ENCODE peak calls at places on chromosomes 7 and 10, in six cellular contexts. One of them, this sample, is unnamed. For H3K27me3, the result is how much of the 10 kb centered on the place peaks cover.

GRCh38 chr7:130118801-130119200 is 48.5 kb downstream of the KLHDC10 start:
- DNase-seq in adrenal gland: no peak
- DNase-seq in gastrocnemius medialis: no peak
- DNase-seq in endothelial cell of umbilical vein: no peak
- DNase-seq in ovary: no peak
- DNase-seq in tibial nerve: no peak
- DNase-seq in this sample: no peak

GRCh38 chr10:31819393-31819820 is 109.2 kb downstream of the ARHGAP12 start:
- DNase-seq in adrenal gland: no peak
- DNase-seq in gastrocnemius medialis: peak
- DNase-seq in endothelial cell of umbilical vein: no peak
- DNase-seq in ovary: no peak
- DNase-seq in tibial nerve: peak
- DNase-seq in this sample: peak

GRCh38 chr10:103668351-103669242 is 175.1 kb downstream of the NEURL1 start:
- DNase-seq in adrenal gland: peak
- DNase-seq in gastrocnemius medialis: no peak
- DNase-seq in endothelial cell of umbilical vein: peak
- DNase-seq in ovary: peak
- DNase-seq in tibial nerve: peak
- DNase-seq in this sample: peak

GRCh38 chr7:69695998-69696657 is 97.9 kb downstream of the AUTS2 start:
- DNase-seq in adrenal gland: no peak
- DNase-seq in gastrocnemius medialis: no peak
- DNase-seq in endothelial cell of umbilical vein: no peak
- DNase-seq in ovary: no peak
- DNase-seq in tibial nerve: no peak
- DNase-seq in this sample: no peak

GRCh38 chr7:69764071-69764470 is 165.8 kb downstream of the AUTS2 start:
- DNase-seq in adrenal gland: no peak
- DNase-seq in gastrocnemius medialis: no peak
- DNase-seq in endothelial cell of umbilical vein: no peak
- DNase-seq in ovary: no peak
- DNase-seq in tibial nerve: no peak
- DNase-seq in this sample: no peak

GRCh38 chr7:126702242-126703016 is 550.3 kb downstream of the GRM8 start:
- DNase-seq in adrenal gland: no peak
- DNase-seq in gastrocnemius medialis: no peak
- DNase-seq in endothelial cell of umbilical vein: peak
- DNase-seq in ovary: no peak
- DNase-seq in tibial nerve: no peak
- DNase-seq in this sample: no peak

GRCh38 chr10:127990846-127991542 is 84.1 kb downstream of the PTPRE start:
- DNase-seq in adrenal gland: no peak
- DNase-seq in gastrocnemius medialis: no peak
- DNase-seq in endothelial cell of umbilical vein: peak
- DNase-seq in ovary: no peak
- DNase-seq in tibial nerve: no peak
- DNase-seq in this sample: no peak

GRCh38 chr7:31995134-31995533 is 75.1 kb downstream of the PDE1C start:
- DNase-seq in adrenal gland: no peak
- DNase-seq in gastrocnemius medialis: no peak
- DNase-seq in endothelial cell of umbilical vein: no peak
- DNase-seq in ovary: no peak
- DNase-seq in tibial nerve: no peak
- DNase-seq in this sample: no peak

GRCh38 chr10:86206216-86206615 is 160.4 kb downstream of the GRID1 start:
- DNase-seq in adrenal gland: no peak
- DNase-seq in gastrocnemius medialis: no peak
- DNase-seq in endothelial cell of umbilical vein: no peak
- DNase-seq in ovary: no peak
- DNase-seq in tibial nerve: no peak
- DNase-seq in this sample: no peak

GRCh38 chr7:28487487-28487886 is 75.2 kb downstream of the CREB5 start:
- DNase-seq in adrenal gland: no peak
- DNase-seq in gastrocnemius medialis: no peak
- DNase-seq in endothelial cell of umbilical vein: no peak
- DNase-seq in ovary: no peak
- DNase-seq in tibial nerve: no peak
- DNase-seq in this sample: no peak

GRCh38 chr7:44867073-44867990 is 18.0 kb downstream of the PURB start:
- DNase-seq in adrenal gland: peak
- DNase-seq in gastrocnemius medialis: peak
- DNase-seq in endothelial cell of umbilical vein: peak
- DNase-seq in ovary: no peak
- DNase-seq in tibial nerve: no peak
- DNase-seq in this sample: no peak

GRCh38 chr7:3300221-3300650 is 816 bp upstream of the SDK1 start:
- DNase-seq in adrenal gland: no peak
- DNase-seq in gastrocnemius medialis: no peak
- DNase-seq in endothelial cell of umbilical vein: no peak
- DNase-seq in ovary: no peak
- DNase-seq in tibial nerve: no peak
- DNase-seq in this sample: peak

GRCh38 chr7:70040971-70041766 is 442.9 kb downstream of the AUTS2 start:
- DNase-seq in adrenal gland: no peak
- DNase-seq in gastrocnemius medialis: no peak
- DNase-seq in endothelial cell of umbilical vein: no peak
- DNase-seq in ovary: no peak
- DNase-seq in tibial nerve: no peak
- DNase-seq in this sample: no peak

DNA sequence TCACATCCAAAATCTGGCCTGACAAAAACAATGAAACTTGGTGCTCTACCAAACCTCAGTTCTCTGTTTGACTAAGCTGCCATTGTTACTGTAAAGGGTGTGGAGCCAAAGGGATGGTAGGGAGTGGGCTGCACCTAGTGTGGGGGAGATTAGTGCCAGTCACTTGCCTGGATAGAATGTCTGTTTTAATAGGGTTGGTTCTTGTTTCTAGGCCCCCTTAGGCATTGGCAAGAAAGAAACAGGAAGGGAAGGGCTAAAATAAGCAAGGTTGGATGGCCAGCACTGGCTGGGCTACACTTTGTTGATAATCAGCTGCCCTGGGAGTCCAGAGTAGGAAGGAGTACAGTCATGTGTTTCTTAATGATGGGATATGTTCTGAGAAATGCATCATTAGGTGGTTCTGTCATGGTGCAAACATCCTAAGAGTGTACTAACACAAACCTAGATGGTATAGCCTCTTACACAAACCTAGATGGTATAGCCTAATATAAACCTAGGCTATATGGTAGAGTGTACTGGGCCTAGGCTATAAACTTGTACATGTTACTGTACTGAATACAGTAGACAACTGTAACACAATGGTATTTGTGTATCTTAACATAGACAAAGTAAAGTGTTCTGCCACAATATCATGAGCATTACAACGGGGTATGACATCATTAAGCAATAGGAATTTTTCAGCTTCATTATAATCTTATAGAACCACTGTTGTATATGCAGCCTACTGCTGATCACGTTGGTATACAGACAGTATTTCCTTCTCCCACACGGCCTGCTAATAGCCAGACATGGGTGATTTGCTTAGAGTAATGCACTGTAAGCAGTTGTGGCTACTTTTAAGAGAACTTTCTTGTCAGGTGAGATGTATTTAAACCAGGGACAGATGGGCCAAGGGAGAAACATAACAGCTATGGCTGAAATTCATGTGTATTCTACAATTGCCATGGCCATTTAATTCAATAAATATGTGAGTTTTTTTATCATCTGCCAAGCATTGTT is 15.4 kb downstream of the BBIP1 start:
- DNase-seq in adrenal gland: no peak
- DNase-seq in gastrocnemius medialis: no peak
- DNase-seq in endothelial cell of umbilical vein: no peak
- DNase-seq in ovary: no peak
- DNase-seq in tibial nerve: no peak
- DNase-seq in this sample: no peak
- TF ChIP-seq POLR2A in adrenal gland: no peak
- TF ChIP-seq POLR2A in gastrocnemius medialis: no peak
- TF ChIP-seq POLR2A in endothelial cell of umbilical vein: no peak
- TF ChIP-seq POLR2A in ovary: no peak
- TF ChIP-seq POLR2A in tibial nerve: no peak
- TF ChIP-seq POLR2A in this sample: no peak

GRCh38 chr7:132352774-132353173 is 223.5 kb downstream of the PLXNA4 start:
- DNase-seq in adrenal gland: no peak
- DNase-seq in gastrocnemius medialis: no peak
- DNase-seq in endothelial cell of umbilical vein: no peak
- DNase-seq in ovary: no peak
- DNase-seq in tibial nerve: no peak
- DNase-seq in this sample: peak
- H3K27me3 ChIP-seq in adrenal gland: under half
- H3K27me3 ChIP-seq in gastrocnemius medialis: under half
- H3K27me3 ChIP-seq in endothelial cell of umbilical vein: under half
- H3K27me3 ChIP-seq in ovary: under half
- H3K27me3 ChIP-seq in tibial nerve: under half
- H3K27me3 ChIP-seq in this sample: under half

DNA sequence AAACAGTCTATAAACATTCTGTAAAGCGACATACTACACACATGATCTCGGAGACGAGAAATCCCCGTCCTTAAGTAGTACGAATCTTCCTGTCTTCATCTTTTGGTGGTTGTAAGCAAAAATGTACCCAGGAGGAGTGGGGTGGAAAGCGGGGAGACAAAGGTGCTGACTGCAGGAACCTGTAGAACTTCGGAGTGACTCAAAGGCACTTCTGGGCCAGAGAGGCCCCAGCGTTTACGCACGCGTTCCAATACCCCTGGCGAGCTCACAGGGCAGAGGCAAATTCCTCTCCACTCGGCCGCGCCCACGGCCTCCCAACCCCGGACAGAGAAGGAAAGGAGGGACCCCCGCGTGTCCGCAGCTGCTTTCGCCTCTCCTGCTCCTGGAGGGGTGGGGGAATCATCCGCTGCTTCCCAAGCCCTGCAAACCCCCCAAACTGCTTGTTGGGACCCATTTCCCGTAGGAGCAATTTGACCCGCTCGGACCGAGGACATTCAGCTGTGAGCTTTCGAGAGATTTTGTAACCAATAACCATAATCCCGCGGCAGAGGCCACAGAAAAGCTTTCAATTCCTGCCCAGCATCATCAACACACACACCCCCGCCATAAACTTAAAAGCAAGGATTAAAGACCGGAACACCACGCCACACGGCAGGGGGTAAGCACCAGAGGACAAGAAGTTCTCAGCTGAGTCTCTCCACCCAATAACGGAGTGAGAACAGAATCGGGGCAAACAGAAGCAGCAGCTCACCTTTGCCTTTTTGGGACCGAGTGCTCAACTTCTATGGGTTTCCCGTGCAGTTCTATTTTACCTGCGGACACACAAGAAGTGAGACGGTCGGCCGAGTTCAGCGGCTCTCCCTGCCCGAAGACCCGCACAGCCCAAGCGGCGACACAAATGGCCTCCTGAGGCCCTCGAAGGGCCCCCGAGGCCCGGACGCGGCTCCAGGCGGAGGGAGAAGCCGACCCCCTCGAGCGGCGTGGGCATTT is 2.3 kb downstream of the IGF2BP3 start:
- DNase-seq in adrenal gland: no peak
- DNase-seq in gastrocnemius medialis: no peak
- DNase-seq in endothelial cell of umbilical vein: peak
- DNase-seq in ovary: no peak
- DNase-seq in tibial nerve: no peak
- DNase-seq in this sample: no peak
- TF ChIP-seq POLR2A in adrenal gland: no peak
- TF ChIP-seq POLR2A in gastrocnemius medialis: no peak
- TF ChIP-seq POLR2A in endothelial cell of umbilical vein: no peak
- TF ChIP-seq POLR2A in ovary: no peak
- TF ChIP-seq POLR2A in tibial nerve: no peak
- TF ChIP-seq POLR2A in this sample: no peak

DNA sequence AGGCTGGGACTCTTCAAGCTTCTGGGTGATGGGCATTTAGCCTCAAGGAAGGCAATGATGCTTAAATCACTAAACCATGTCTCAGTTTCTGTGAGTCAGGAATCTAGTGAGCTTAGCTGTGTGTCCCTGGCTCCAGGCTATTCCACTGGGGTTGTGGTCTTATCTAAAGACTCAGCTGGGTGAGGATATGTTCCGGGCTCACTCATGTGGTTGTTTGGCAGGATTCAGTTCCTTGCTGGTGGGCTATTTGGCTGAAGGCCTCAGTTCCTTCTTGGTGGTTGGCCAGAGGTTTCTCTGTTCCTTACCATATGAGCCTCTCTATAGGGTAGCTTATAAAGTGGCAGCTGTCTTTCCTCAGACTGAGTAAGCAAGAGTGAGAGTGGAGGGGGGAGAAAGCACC is 12.0 kb downstream of the EVX1 start:
- DNase-seq in adrenal gland: no peak
- DNase-seq in gastrocnemius medialis: no peak
- DNase-seq in endothelial cell of umbilical vein: no peak
- DNase-seq in ovary: no peak
- DNase-seq in tibial nerve: no peak
- DNase-seq in this sample: no peak
- H3K27me3 ChIP-seq in adrenal gland: under half
- H3K27me3 ChIP-seq in gastrocnemius medialis: under half
- H3K27me3 ChIP-seq in endothelial cell of umbilical vein: half or more
- H3K27me3 ChIP-seq in ovary: under half
- H3K27me3 ChIP-seq in tibial nerve: half or more
- H3K27me3 ChIP-seq in this sample: under half

GRCh38 chr7:91264083-91264923 is at the start of gene FZD1:
- DNase-seq in adrenal gland: peak
- DNase-seq in gastrocnemius medialis: peak
- DNase-seq in endothelial cell of umbilical vein: peak
- DNase-seq in ovary: peak
- DNase-seq in tibial nerve: peak
- DNase-seq in this sample: peak
- TF ChIP-seq POLR2A in adrenal gland: peak
- TF ChIP-seq POLR2A in gastrocnemius medialis: peak
- TF ChIP-seq POLR2A in endothelial cell of umbilical vein: no peak
- TF ChIP-seq POLR2A in ovary: peak
- TF ChIP-seq POLR2A in tibial nerve: peak
- TF ChIP-seq POLR2A in this sample: peak